ENCODE peak calls at places on chromosomes 3 and 15, in four cellular contexts. Q is prostate gland, I is testis, K is substantia nigra. H is an unnamed sample.

GRCh38 chr3:16897254-16897926 is 12.6 kb downstream of the PLCL2 start:
- DNase-seq in Q (no peak), K (no peak), I (no peak), H (no peak)

GRCh38 chr15:85439996-85440395 is 59.6 kb downstream of the AKAP13 start:
- DNase-seq in I (no peak), K (no peak), Q (no peak), H (no peak)

GRCh38 chr3:157581331-157581730 is 78.1 kb upstream of the VEPH1 start:
- DNase-seq in I (no peak), K (no peak), Q (no peak), H (no peak)

GRCh38 chr3:51670053-51670666 is 892 bp upstream of the TEX264 start:
- DNase-seq in Q (no peak), K (no peak), I (no peak), H (no peak)

GRCh38 chr3:194121881-194122280 is 14.1 kb upstream of the HES1 start:
- DNase-seq in K (no peak), Q (no peak), I (no peak), H (no peak)

GRCh38 chr3:148723591-148723990 is 25.9 kb downstream of the AGTR1 start:
- DNase-seq in K (no peak), Q (no peak), I (no peak), H (no peak)

GRCh38 chr3:186694288-186695032 is 22.7 kb upstream of the KNG1 start:
- DNase-seq in K (no peak), I (no peak), Q (no peak), H (peak; percentile 31)

GRCh38 chr3:50254577-50255250 is 14.2 kb upstream of the SEMA3B start:
- DNase-seq in K (peak; percentile 34), Q (no peak), I (peak; percentile 54), H (no peak)

GRCh38 chr3:113211370-113212154 is at the start of gene BOC:
- DNase-seq in K (peak; percentile 11), I (peak; percentile 48), Q (peak; percentile 36), H (no peak)

GRCh38 chr3:149145926-149146325 is 16.5 kb downstream of the HPS3 start:
- DNase-seq in Q (no peak), K (peak; percentile 8), I (no peak), H (no peak)

GRCh38 chr3:62110801-62111200 is 262.5 kb downstream of the FEZF2 start:
- DNase-seq in K (no peak), Q (no peak), I (no peak), H (no peak)

GRCh38 chr15:90225047-90225446 is 8.7 kb downstream of the CIB1 start:
- DNase-seq in K (no peak), I (no peak), Q (no peak), H (no peak)

GRCh38 chr3:99625643-99626414 is 12.6 kb upstream of the COL8A1 start:
- DNase-seq in Q (no peak), K (no peak), I (no peak), H (no peak)

GRCh38 chr3:187983484-187984124 is 170.4 kb upstream of the LPP start:
- DNase-seq in I (peak; percentile 47), Q (no peak), K (no peak), H (no peak)

GRCh38 chr3:119125742-119126507 is 20.0 kb upstream of the TEX55 start:
- DNase-seq in I (no peak), Q (no peak), K (no peak), H (no peak)

GRCh38 chr3:43861635-43862034 is 170.9 kb downstream of the ABHD5 start:
- DNase-seq in I (no peak), Q (no peak), K (no peak), H (no peak)

GRCh38 chr3:29764603-29765254 is 483.9 kb downstream of the RBMS3 start:
- DNase-seq in K (no peak), Q (peak; percentile 38), I (peak; percentile 61), H (no peak)

GRCh38 chr3:107347717-107348116 is 29.5 kb upstream of the CCDC54 start:
- DNase-seq in I (no peak), Q (no peak), K (no peak), H (no peak)

GRCh38 chr3:70726966-70727365 is 414.5 kb upstream of the MDFIC2 start:
- DNase-seq in K (no peak), I (no peak), Q (no peak), H (no peak)

GRCh38 chr3:133514418-133514817 is 59.1 kb upstream of the CDV3 start:
- DNase-seq in K (no peak), I (no peak), Q (no peak), H (no peak)

GRCh38 chr15:78206326-78207109 is 27.8 kb downstream of the ACSBG1 start:
- DNase-seq in Q (peak; percentile 3), K (no peak), I (peak; percentile 14), H (no peak)

GRCh38 chr15:78207110-78207458 is 27.3 kb downstream of the ACSBG1 start:
- DNase-seq in K (no peak), I (peak; percentile 41), Q (peak; percentile 32), H (no peak)

GRCh38 chr15:78204351-78205309 is 29.7 kb downstream of the ACSBG1 start:
- DNase-seq in K (peak; percentile 69), I (peak; percentile 88), Q (peak; percentile 3), H (no peak)

GRCh38 chr15:78205337-78205736 is 29.0 kb downstream of the ACSBG1 start:
- DNase-seq in Q (peak; percentile 2), I (no peak), K (no peak), H (no peak)

GRCh38 chr15:78205856-78206255 is 28.5 kb downstream of the ACSBG1 start:
- DNase-seq in I (peak; percentile 45), Q (peak; percentile 3), K (no peak), H (no peak)
- H3K27ac ChIP-seq in I (peak overlapping the region; percentile 80), Q (peak overlapping the region; percentile 82), K (peak overlapping the region; percentile 90), H (no peak overlapping the region)

GRCh38 chr3:47018269-47018611 is 38.8 kb downstream of the NBEAL2 start:
- DNase-seq in Q (no peak), I (no peak), K (no peak), H (no peak)
- H3K27ac ChIP-seq in Q (no peak overlapping the region), I (no peak overlapping the region), K (no peak overlapping the region), H (peak overlapping the region; percentile 38)

GRCh38 chr3:125318859-125319258 is 56.3 kb downstream of the ZNF148 start:
- DNase-seq in Q (no peak), I (no peak), K (no peak), H (no peak)
- H3K27ac ChIP-seq in Q (no peak overlapping the region), I (no peak overlapping the region), K (no peak overlapping the region), H (peak overlapping the region; percentile 67)

DNA sequence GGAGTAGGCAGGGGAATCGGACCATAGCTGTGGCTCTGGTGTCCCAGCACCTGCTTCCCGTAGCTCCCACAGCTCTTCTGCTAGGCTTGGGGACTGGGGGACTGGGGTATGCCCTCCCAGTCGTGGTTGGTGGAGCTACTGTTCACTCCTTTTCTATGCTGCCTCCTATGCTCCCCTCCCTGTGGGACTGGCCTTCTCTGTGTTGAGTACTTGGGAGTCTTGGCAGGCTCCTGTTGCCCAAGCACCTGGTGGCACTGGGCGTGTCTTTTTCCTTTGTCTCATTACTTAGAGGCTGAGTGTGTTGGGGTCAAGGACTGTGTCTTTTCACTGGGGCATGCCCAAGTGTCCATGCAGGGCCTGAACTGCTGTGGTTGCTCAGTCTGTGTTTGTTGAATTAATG is 222.4 kb downstream of the EPHB1 start:
- DNase-seq in Q (no peak), K (no peak), I (no peak), H (no peak)
- H3K27ac ChIP-seq in Q (no peak overlapping the region), K (no peak overlapping the region), I (no peak overlapping the region), H (no peak overlapping the region)

GRCh38 chr15:68408971-68409370 is 23.0 kb downstream of the ITGA11 start:
- DNase-seq in I (no peak), Q (no peak), K (no peak), H (no peak)

GRCh38 chr15:68407141-68407885 is 24.6 kb downstream of the ITGA11 start:
- DNase-seq in I (peak; percentile 1), K (no peak), Q (no peak), H (no peak)

GRCh38 chr15:68409736-68410370 is 22.1 kb downstream of the ITGA11 start:
- DNase-seq in Q (no peak), K (no peak), I (peak; percentile 9), H (no peak)

GRCh38 chr15:68407886-68408500 is 24.0 kb downstream of the ITGA11 start:
- DNase-seq in I (no peak), Q (no peak), K (no peak), H (no peak)

DNA sequence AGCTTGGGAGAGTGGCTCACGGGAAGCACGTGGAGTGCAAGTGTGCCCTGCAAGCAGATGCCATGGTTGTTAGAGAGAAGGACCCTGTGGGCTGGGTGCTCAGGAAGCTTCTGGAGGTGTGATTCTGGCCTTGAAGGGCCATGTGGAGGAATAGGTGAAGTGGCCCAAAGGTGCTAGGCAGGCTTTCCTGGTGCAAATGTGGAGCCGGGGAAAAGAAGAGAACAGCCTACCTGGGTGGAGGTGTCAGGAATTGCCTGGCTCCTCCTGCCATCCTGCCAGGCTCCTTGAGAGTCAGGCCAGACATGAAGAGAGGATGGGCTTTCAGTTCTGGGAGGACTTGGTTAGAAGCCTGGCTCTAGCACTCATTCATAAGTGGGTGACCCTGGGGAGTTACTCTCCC is 23.4 kb downstream of the ITGA11 start:
- DNase-seq in I (no peak), Q (no peak), K (no peak), H (no peak)
- H3K27ac ChIP-seq in I (no peak overlapping the region), Q (no peak overlapping the region), K (no peak overlapping the region), H (no peak overlapping the region)

DNA sequence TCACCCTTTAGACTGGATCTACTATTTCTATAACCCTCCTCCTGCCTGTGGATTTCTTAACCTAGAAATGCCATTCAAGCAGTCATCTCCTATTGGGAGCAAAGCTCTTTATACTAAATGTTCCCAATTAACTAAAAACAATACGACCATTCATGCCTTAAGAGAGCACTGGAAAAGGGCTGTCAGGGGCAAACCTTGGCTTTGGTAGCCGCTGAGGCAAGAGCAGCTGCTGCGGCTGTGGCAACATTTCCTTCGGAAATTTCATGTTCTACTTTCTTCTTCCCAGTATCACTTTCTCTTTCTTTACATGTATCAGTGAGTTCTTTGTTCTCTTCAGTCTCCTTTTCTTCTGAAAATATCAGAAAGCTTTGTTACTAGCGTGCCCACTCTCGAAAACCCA is 56.3 kb upstream of the CSPG5 start:
- DNase-seq in I (no peak), Q (no peak), K (peak; percentile 71), H (no peak)
- H3K27ac ChIP-seq in I (peak overlapping the region; percentile 60), Q (no peak overlapping the region), K (peak overlapping the region; percentile 43), H (no peak overlapping the region)

GRCh38 chr3:38124324-38125122 is 12.4 kb downstream of the ACAA1 start:
- DNase-seq in Q (no peak), I (no peak), K (no peak), H (no peak)
- H3K27ac ChIP-seq in Q (no peak overlapping the region), I (no peak overlapping the region), K (no peak overlapping the region), H (no peak overlapping the region)